ENCODE peak calls at places on chromosome 6, in ten cellular contexts. M is adrenal gland, X is neural progenitor cell, K is BJ, V is brain microvascular endothelial cell, W is fibroblast of lung, N is A673, C is heart left ventricle, U is colonic mucosa, F is left lung. J is an unnamed sample. For H3K36me3, the result is how much of the 10 kb centered on the place peaks cover.

GRCh38 chr6:2063547-2063946 is 181.9 kb downstream of the GMDS start:
- DNase-seq in V (no peak), M (no peak), F (no peak), C (no peak), X (no peak), N (no peak), W (no peak), U (no peak), K (no peak), J (no peak)

GRCh38 chr6:20117474-20117873 is 94.8 kb downstream of the MBOAT1 start:
- DNase-seq in C (no peak), X (no peak), N (no peak), U (no peak), V (no peak), M (no peak), F (no peak), W (peak), K (no peak), J (no peak)

GRCh38 chr6:158115102-158115501 is 53.0 kb downstream of the SERAC1 start:
- DNase-seq in M (no peak), K (no peak), X (no peak), F (no peak), N (no peak), W (no peak), V (no peak), C (no peak), U (no peak), J (no peak)

GRCh38 chr6:134589512-134589911 is 271.6 kb upstream of the SGK1 start:
- DNase-seq in X (no peak), U (no peak), K (peak), W (peak), M (no peak), V (peak), C (no peak), N (no peak), F (no peak), J (no peak)

GRCh38 chr6:158332237-158332636 is 20.0 kb downstream of the TULP4 start:
- DNase-seq in U (no peak), K (no peak), X (no peak), W (no peak), M (no peak), F (no peak), N (no peak), V (no peak), C (no peak), J (no peak)

GRCh38 chr6:160426146-160426545 is 78.0 kb downstream of the SLC22A3 start:
- DNase-seq in X (no peak), U (no peak), K (no peak), V (no peak), F (no peak), N (no peak), W (peak), M (no peak), C (no peak), J (no peak)

GRCh38 chr6:131281471-131282270 is 146.4 kb downstream of the AKAP7 start:
- DNase-seq in F (peak), V (peak), K (no peak), N (peak), M (peak), X (peak), U (no peak), W (peak), C (no peak), J (no peak)

GRCh38 chr6:18823782-18824386 is 436.7 kb downstream of the RNF144B start:
- DNase-seq in N (peak), C (no peak), M (peak), K (no peak), V (peak), W (peak), U (peak), X (peak), F (no peak), J (no peak)

GRCh38 chr6:1242439-1242838 is 69.5 kb upstream of the FOXQ1 start:
- DNase-seq in V (peak), F (no peak), U (no peak), W (no peak), X (no peak), K (peak), C (no peak), M (no peak), N (no peak), J (no peak)

GRCh38 chr6:24494726-24495515 is at the start of gene ALDH5A1:
- DNase-seq in W (peak), M (peak), C (peak), X (peak), U (peak), K (no peak), N (peak), F (peak), V (peak), J (peak)

GRCh38 chr6:36224918-36225461 is 28.4 kb downstream of the BRPF3 start:
- DNase-seq in V (peak), W (no peak), X (no peak), U (no peak), M (peak), N (no peak), K (no peak), C (no peak), F (no peak), J (no peak)

GRCh38 chr6:129513471-129513870 is 196.5 kb downstream of the ARHGAP18 start:
- DNase-seq in C (no peak), M (no peak), F (no peak), U (no peak), V (no peak), N (no peak), W (peak), K (peak), X (no peak), J (no peak)

GRCh38 chr6:169445661-169446581 is 192.3 kb upstream of the THBS2 start:
- DNase-seq in U (peak), F (no peak), K (no peak), N (no peak), V (no peak), C (no peak), W (no peak), X (no peak), M (no peak), J (no peak)

GRCh38 chr6:139846538-139847321 is 472.3 kb upstream of the CITED2 start:
- DNase-seq in X (peak), V (no peak), N (no peak), C (no peak), W (no peak), F (no peak), U (peak), K (no peak), M (no peak), J (no peak)

GRCh38 chr6:168031411-168032382 is 34.2 kb downstream of the KIF25 start:
- DNase-seq in F (no peak), U (peak), C (no peak), K (peak), W (peak), V (peak), N (peak), X (no peak), M (no peak), J (no peak)

GRCh38 chr6:628772-629171 is 28.1 kb downstream of the HUS1B start:
- DNase-seq in F (no peak), K (no peak), N (no peak), X (no peak), U (no peak), C (no peak), V (no peak), W (no peak), M (no peak), J (no peak)

GRCh38 chr6:2432258-2432657 is 186.9 kb upstream of the GMDS start:
- DNase-seq in U (no peak), V (peak), K (peak), N (no peak), C (no peak), W (peak), M (no peak), X (no peak), F (no peak), J (no peak)

GRCh38 chr6:170211404-170212025 is 79.4 kb downstream of the DLL1 start:
- DNase-seq in W (no peak), M (no peak), C (no peak), U (peak), V (no peak), K (no peak), X (no peak), N (no peak), F (no peak), J (no peak)

GRCh38 chr6:84777888-84778287 is 13.5 kb upstream of the TBX18 start:
- DNase-seq in W (no peak), V (peak), F (no peak), U (no peak), M (no peak), C (no peak), N (peak), X (no peak), K (peak), J (no peak)

GRCh38 chr6:14635195-14635594 is 517.6 kb downstream of the CD83 start:
- DNase-seq in M (no peak), N (no peak), K (no peak), X (no peak), V (no peak), W (no peak), C (no peak), U (no peak), F (no peak), J (no peak)

GRCh38 chr6:116450769-116451740 is 10.1 kb upstream of the CALHM6 start:
- DNase-seq in K (no peak), U (no peak), X (no peak), C (no peak), M (no peak), F (peak), N (no peak), V (no peak), W (no peak), J (no peak)

GRCh38 chr6:66838764-66839163 is 1131.7 kb upstream of the EYS start:
- DNase-seq in C (no peak), W (no peak), V (no peak), X (no peak), K (no peak), M (no peak), N (peak), F (no peak), U (no peak), J (no peak)

GRCh38 chr6:79874531-79875132 is 72.7 kb downstream of the ELOVL4 start:
- DNase-seq in N (no peak), K (no peak), M (no peak), C (no peak), X (no peak), U (no peak), W (no peak), F (no peak), V (no peak), J (no peak)

GRCh38 chr6:162119349-162119748 is 608.2 kb downstream of the PRKN start:
- DNase-seq in F (no peak), C (peak), K (no peak), M (peak), V (peak), W (peak), U (peak), X (no peak), N (no peak), J (no peak)

GRCh38 chr6:124869412-124869811 is 92.8 kb upstream of the RNF217 start:
- DNase-seq in C (no peak), W (peak), F (no peak), U (no peak), M (no peak), V (no peak), K (no peak), X (no peak), N (no peak), J (no peak)

GRCh38 chr6:24524801-24525200 is 30.0 kb downstream of the ALDH5A1 start:
- DNase-seq in U (no peak), W (peak), K (no peak), V (peak), F (no peak), M (no peak), N (peak), X (peak), C (no peak), J (no peak)

GRCh38 chr6:127298475-127298874 is 31.8 kb downstream of the RNF146 start:
- DNase-seq in F (no peak), K (no peak), V (no peak), N (no peak), W (no peak), M (no peak), C (no peak), U (no peak), X (no peak), J (no peak)

GRCh38 chr6:14709900-14710299 is 536.0 kb upstream of the JARID2 start:
- DNase-seq in N (no peak), W (no peak), F (no peak), K (no peak), X (no peak), C (no peak), M (no peak), U (no peak), V (no peak), J (no peak)

GRCh38 chr6:24183584-24183983 is 57.6 kb downstream of the NRSN1 start:
- DNase-seq in U (no peak), F (no peak), X (no peak), N (no peak), K (no peak), V (no peak), W (no peak), M (no peak), C (no peak), J (no peak)

GRCh38 chr6:35318200-35318844 is 20.7 kb downstream of the DEF6 start:
- DNase-seq in M (peak), C (peak), X (peak), N (peak), U (peak), K (no peak), F (peak), V (peak), W (peak), J (no peak)

GRCh38 chr6:47180633-47181032 is 129.1 kb downstream of the TNFRSF21 start:
- DNase-seq in K (no peak), C (no peak), X (no peak), N (peak), U (no peak), V (peak), F (no peak), W (peak), M (no peak), J (no peak)

GRCh38 chr6:147378819-147379218 is 129.7 kb upstream of the SAMD5 start:
- DNase-seq in C (no peak), M (no peak), U (no peak), F (no peak), N (no peak), W (no peak), K (no peak), V (no peak), X (no peak), J (no peak)

GRCh38 chr6:118968416-118968815 is 33.5 kb upstream of the MCM9 start:
- DNase-seq in K (no peak), F (no peak), N (peak), V (no peak), C (no peak), M (no peak), X (peak), W (peak), U (no peak), J (no peak)

GRCh38 chr6:159097256-159097655 is 52.5 kb upstream of the TAGAP start:
- DNase-seq in C (no peak), W (no peak), M (no peak), K (no peak), F (no peak), N (no peak), U (peak), V (no peak), X (no peak), J (no peak)

GRCh38 chr6:102333736-102334135 is 940.2 kb downstream of the GRIK2 start:
- DNase-seq in F (no peak), M (no peak), K (no peak), U (no peak), X (no peak), V (no peak), C (no peak), N (no peak), W (no peak), J (no peak)

GRCh38 chr6:150380256-150380655 is 11.4 kb downstream of the IYD start:
- DNase-seq in V (no peak), N (no peak), X (no peak), U (no peak), C (no peak), K (no peak), F (no peak), W (peak), M (no peak), J (no peak)

GRCh38 chr6:39927159-39927558 is 7.1 kb downstream of the MOCS1 start:
- DNase-seq in F (no peak), N (no peak), C (no peak), W (peak), V (peak), M (peak), X (no peak), U (no peak), K (no peak), J (no peak)

GRCh38 chr6:107079429-107079828 is 35.9 kb downstream of the BEND3 start:
- DNase-seq in W (no peak), F (no peak), C (no peak), U (no peak), M (peak), K (no peak), X (no peak), N (peak), V (no peak), J (no peak)

GRCh38 chr6:107077710-107078109 is 37.6 kb downstream of the BEND3 start:
- DNase-seq in N (no peak), X (no peak), W (no peak), M (no peak), V (no peak), C (no peak), K (no peak), F (no peak), U (no peak), J (no peak)

GRCh38 chr6:107082045-107082444 is 33.3 kb downstream of the BEND3 start:
- DNase-seq in W (no peak), M (no peak), N (no peak), V (no peak), F (no peak), U (no peak), C (no peak), K (no peak), X (peak), J (no peak)

GRCh38 chr6:107083047-107083768 is 32.1 kb downstream of the BEND3 start:
- DNase-seq in X (no peak), U (no peak), W (no peak), F (no peak), K (no peak), V (no peak), C (no peak), N (no peak), M (no peak), J (peak)

DNA sequence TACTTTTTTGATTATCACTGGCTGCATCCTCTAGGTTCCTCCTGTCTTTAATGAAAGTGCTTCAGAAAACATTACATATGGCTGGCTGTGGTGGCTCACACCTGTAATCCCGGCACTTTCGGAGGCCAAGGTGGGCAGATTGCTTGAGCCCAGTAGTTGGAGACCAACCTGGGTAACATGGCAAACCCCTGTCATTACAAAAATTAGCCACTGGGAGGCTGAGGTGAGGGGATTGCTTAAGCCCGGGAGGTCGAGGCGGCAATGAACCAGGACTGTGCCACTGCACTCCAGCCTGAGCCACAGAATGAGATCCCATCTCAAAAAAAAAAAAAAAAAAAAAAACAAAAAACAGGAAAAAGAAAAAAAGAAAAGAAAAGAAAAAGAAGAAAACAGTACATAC is 35.3 kb downstream of the BEND3 start:
- DNase-seq in X (no peak), K (no peak), N (no peak), F (no peak), W (no peak), M (peak), C (no peak), V (no peak), U (no peak), J (no peak)
- TF ChIP-seq CTCF in X (peak), K (peak), N (peak), F (no peak), W (no peak), M (no peak), C (peak), V (peak), U (no peak), J (peak)

GRCh38 chr6:41399424-41399823 is 64.0 kb downstream of the NCR2 start:
- DNase-seq in K (no peak), X (no peak), M (no peak), N (no peak), C (no peak), F (no peak), U (no peak), V (no peak), W (no peak), J (no peak)
- H3K4me3 ChIP-seq in K (no peak), X (no peak), M (no peak), N (no peak), C (no peak), F (no peak), U (no peak), V (no peak), W (no peak), J (no peak)

GRCh38 chr6:17790486-17790885 is 83.8 kb upstream of the NUP153 start:
- DNase-seq in V (no peak), U (no peak), F (no peak), N (no peak), M (no peak), X (no peak), K (no peak), C (no peak), W (no peak), J (no peak)
- H3K36me3 ChIP-seq in V (under half), U (under half), F (half or more), N (under half), M (under half), X (under half), K (under half), C (under half), W (under half), J (under half)

GRCh38 chr6:104941694-104942177 is 15.2 kb upstream of the LIN28B start:
- DNase-seq in N (peak), M (no peak), V (no peak), C (no peak), W (no peak), X (peak), K (no peak), U (no peak), F (no peak), J (no peak)
- TF ChIP-seq CTCF in N (no peak), M (no peak), V (no peak), C (no peak), W (no peak), X (no peak), K (no peak), U (no peak), F (no peak), J (no peak)

GRCh38 chr6:107999341-107999740 is 41.3 kb upstream of the SEC63 start:
- DNase-seq in X (no peak), K (no peak), C (no peak), V (no peak), W (no peak), M (no peak), U (no peak), F (no peak), N (no peak), J (no peak)

GRCh38 chr6:108005961-108006360 is 48.0 kb upstream of the SEC63 start:
- DNase-seq in K (no peak), W (no peak), N (no peak), C (no peak), U (no peak), F (no peak), M (no peak), V (no peak), X (no peak), J (no peak)

GRCh38 chr6:108004861-108005260 is 46.9 kb upstream of the SEC63 start:
- DNase-seq in M (no peak), K (no peak), V (no peak), W (no peak), U (no peak), C (no peak), X (no peak), F (no peak), N (no peak), J (no peak)

GRCh38 chr6:108001696-108002231 is 43.8 kb upstream of the SEC63 start:
- DNase-seq in V (no peak), K (no peak), C (no peak), M (no peak), N (no peak), W (no peak), F (no peak), U (peak), X (no peak), J (no peak)

GRCh38 chr6:108002365-108003221 is 44.6 kb upstream of the SEC63 start:
- DNase-seq in V (peak), C (no peak), X (peak), N (no peak), K (no peak), F (no peak), W (no peak), U (peak), M (peak), J (no peak)
- H3K4me3 ChIP-seq in V (no peak), C (no peak), X (no peak), N (no peak), K (no peak), F (no peak), W (no peak), U (peak), M (no peak), J (no peak)

GRCh38 chr6:3722211-3722621 is 29.3 kb downstream of the PXDC1 start:
- DNase-seq in M (no peak), K (peak), N (no peak), W (peak), V (no peak), C (no peak), U (no peak), F (no peak), X (peak), J (no peak)

GRCh38 chr6:3723966-3724365 is 27.5 kb downstream of the PXDC1 start:
- DNase-seq in M (no peak), C (no peak), U (no peak), K (no peak), X (no peak), W (no peak), V (peak), N (no peak), F (peak), J (no peak)

GRCh38 chr6:3723251-3723650 is 28.3 kb downstream of the PXDC1 start:
- DNase-seq in C (no peak), V (no peak), M (no peak), U (no peak), K (no peak), X (no peak), F (peak), N (no peak), W (no peak), J (no peak)

GRCh38 chr6:3721810-3722209 is 29.7 kb downstream of the PXDC1 start:
- DNase-seq in C (no peak), V (no peak), M (no peak), F (no peak), X (no peak), W (no peak), K (no peak), U (no peak), N (no peak), J (no peak)

GRCh38 chr6:3722785-3723184 is 28.7 kb downstream of the PXDC1 start:
- DNase-seq in X (no peak), M (no peak), V (no peak), N (no peak), F (no peak), W (no peak), C (no peak), K (no peak), U (no peak), J (no peak)
- H3K36me3 ChIP-seq in X (under half), M (under half), V (under half), N (under half), F (half or more), W (under half), C (under half), K (under half), U (under half), J (under half)

GRCh38 chr6:4509506-4509905 is 266.7 kb upstream of the CDYL start:
- DNase-seq in C (no peak), M (no peak), U (no peak), X (no peak), W (no peak), F (no peak), K (no peak), N (no peak), V (no peak), J (no peak)
- TF ChIP-seq CTCF in C (no peak), M (no peak), U (no peak), X (no peak), W (no peak), F (no peak), K (no peak), N (no peak), V (no peak), J (no peak)